ENCODE peak calls at places on chromosomes 12 and 14, in four cellular contexts. One of them, this sample, is unnamed.

GRCh38 chr14:93286212-93286890 is 46.5 kb downstream of the BTBD7 start:
- DNase-seq in fibroblast of lung: peak; percentile 86
- DNase-seq in NCI-H1694 treated with DMSO at 0.1 percent for 48 hours: no peak
- DNase-seq in activated effector memory CD4-positive, alpha-beta T cell treated with anti-CD3 and anti-CD28 coated beads, Interleukin-2, amount 50 U/mL, for 16 hours: no peak
- DNase-seq in this sample: no peak

GRCh38 chr14:50795909-50796308 is 35.1 kb downstream of the NIN start:
- DNase-seq in fibroblast of lung: no peak
- DNase-seq in NCI-H1694 treated with DMSO at 0.1 percent for 48 hours: no peak
- DNase-seq in activated effector memory CD4-positive, alpha-beta T cell treated with anti-CD3 and anti-CD28 coated beads, Interleukin-2, amount 50 U/mL, for 16 hours: no peak
- DNase-seq in this sample: no peak

GRCh38 chr14:57389646-57390036 is 745 bp upstream of the NAA30 start:
- DNase-seq in NCI-H1694 treated with DMSO at 0.1 percent for 48 hours: peak; percentile 9
- DNase-seq in fibroblast of lung: no peak
- DNase-seq in activated effector memory CD4-positive, alpha-beta T cell treated with anti-CD3 and anti-CD28 coated beads, Interleukin-2, amount 50 U/mL, for 16 hours: no peak
- DNase-seq in this sample: no peak

GRCh38 chr12:26726956-26727355 is 106.0 kb downstream of the ITPR2 start:
- DNase-seq in activated effector memory CD4-positive, alpha-beta T cell treated with anti-CD3 and anti-CD28 coated beads, Interleukin-2, amount 50 U/mL, for 16 hours: no peak
- DNase-seq in fibroblast of lung: peak; percentile 33
- DNase-seq in NCI-H1694 treated with DMSO at 0.1 percent for 48 hours: no peak
- DNase-seq in this sample: no peak

GRCh38 chr14:34722723-34723545 is 8.5 kb upstream of the CFL2 start:
- DNase-seq in activated effector memory CD4-positive, alpha-beta T cell treated with anti-CD3 and anti-CD28 coated beads, Interleukin-2, amount 50 U/mL, for 16 hours: peak; percentile 69
- DNase-seq in fibroblast of lung: peak; percentile 34
- DNase-seq in NCI-H1694 treated with DMSO at 0.1 percent for 48 hours: peak; percentile 75
- DNase-seq in this sample: peak; percentile 67

GRCh38 chr14:46250113-46250703 is 401.4 kb downstream of the RPL10L start:
- DNase-seq in NCI-H1694 treated with DMSO at 0.1 percent for 48 hours: peak; percentile 25
- DNase-seq in fibroblast of lung: peak; percentile 14
- DNase-seq in activated effector memory CD4-positive, alpha-beta T cell treated with anti-CD3 and anti-CD28 coated beads, Interleukin-2, amount 50 U/mL, for 16 hours: no peak
- DNase-seq in this sample: peak; percentile 7

GRCh38 chr14:92039073-92039719 is 663 bp downstream of the TRIP11 start:
- DNase-seq in NCI-H1694 treated with DMSO at 0.1 percent for 48 hours: peak; percentile 76
- DNase-seq in fibroblast of lung: peak; percentile 88
- DNase-seq in activated effector memory CD4-positive, alpha-beta T cell treated with anti-CD3 and anti-CD28 coated beads, Interleukin-2, amount 50 U/mL, for 16 hours: peak; percentile 68
- DNase-seq in this sample: peak; percentile 79

GRCh38 chr14:51650721-51651387 is 856 bp upstream of the FRMD6 start:
- DNase-seq in fibroblast of lung: no peak
- DNase-seq in NCI-H1694 treated with DMSO at 0.1 percent for 48 hours: no peak
- DNase-seq in activated effector memory CD4-positive, alpha-beta T cell treated with anti-CD3 and anti-CD28 coated beads, Interleukin-2, amount 50 U/mL, for 16 hours: no peak
- DNase-seq in this sample: peak; percentile 84

GRCh38 chr14:76509291-76509690 is 133.4 kb downstream of the ESRRB start:
- DNase-seq in fibroblast of lung: no peak
- DNase-seq in NCI-H1694 treated with DMSO at 0.1 percent for 48 hours: peak; percentile 36
- DNase-seq in activated effector memory CD4-positive, alpha-beta T cell treated with anti-CD3 and anti-CD28 coated beads, Interleukin-2, amount 50 U/mL, for 16 hours: no peak
- DNase-seq in this sample: no peak